ENCODE peak calls at places on chromosomes 16 and 17, in four cellular contexts. One of them, this sample, is unnamed.

GRCh38 chr17:46029627-46030026 is 30.6 kb downstream of the STH start:
- DNase-seq in K562: no peak
- DNase-seq in GM12878: no peak
- DNase-seq in HepG2: no peak
- DNase-seq in this sample: no peak

GRCh38 chr17:74746922-74747321 is 1.5 kb upstream of the NHERF1 start:
- DNase-seq in HepG2: no peak
- DNase-seq in GM12878: no peak
- DNase-seq in K562: peak
- DNase-seq in this sample: no peak

GRCh38 chr16:1140582-1140981 is 12.3 kb upstream of the CACNA1H start:
- DNase-seq in HepG2: no peak
- DNase-seq in GM12878: no peak
- DNase-seq in K562: no peak
- DNase-seq in this sample: no peak

GRCh38 chr16:66588981-66589713 is 9.9 kb downstream of the CMTM2 start:
- DNase-seq in K562: peak
- DNase-seq in GM12878: no peak
- DNase-seq in HepG2: peak
- DNase-seq in this sample: peak

GRCh38 chr17:45312477-45313418 is 4.1 kb downstream of the MAP3K14 start:
- DNase-seq in GM12878: no peak
- DNase-seq in K562: no peak
- DNase-seq in HepG2: no peak
- DNase-seq in this sample: no peak

GRCh38 chr17:8160224-8160577 is 2.5 kb downstream of the VAMP2 start:
- DNase-seq in K562: no peak
- DNase-seq in HepG2: no peak
- DNase-seq in GM12878: no peak
- DNase-seq in this sample: no peak

GRCh38 chr17:47879028-47879585 is 16.9 kb upstream of the SP2 start:
- DNase-seq in K562: peak
- DNase-seq in HepG2: no peak
- DNase-seq in GM12878: no peak
- DNase-seq in this sample: no peak

GRCh38 chr16:89020068-89020924 is 43.3 kb upstream of the CBFA2T3 start:
- DNase-seq in GM12878: peak
- DNase-seq in K562: peak
- DNase-seq in HepG2: no peak
- DNase-seq in this sample: no peak

GRCh38 chr17:62998665-62999393 is 32.8 kb downstream of the TANC2 start:
- DNase-seq in K562: no peak
- DNase-seq in GM12878: no peak
- DNase-seq in HepG2: no peak
- DNase-seq in this sample: no peak

GRCh38 chr16:2955438-2955778 is 8.7 kb upstream of the KREMEN2 start:
- DNase-seq in K562: no peak
- DNase-seq in HepG2: no peak
- DNase-seq in GM12878: no peak
- DNase-seq in this sample: no peak

GRCh38 chr17:43645765-43646481 is 15.8 kb downstream of the MEOX1 start:
- DNase-seq in HepG2: no peak
- DNase-seq in GM12878: no peak
- DNase-seq in K562: no peak
- DNase-seq in this sample: no peak

GRCh38 chr16:30011505-30012480 is 966 bp upstream of the DOC2A start:
- DNase-seq in K562: no peak
- DNase-seq in GM12878: no peak
- DNase-seq in HepG2: no peak
- DNase-seq in this sample: no peak

GRCh38 chr17:49980703-49981197 is 11.8 kb downstream of the DLX4 start:
- DNase-seq in K562: no peak
- DNase-seq in GM12878: no peak
- DNase-seq in HepG2: no peak
- DNase-seq in this sample: no peak

GRCh38 chr16:14415291-14415690 is 214.8 kb downstream of the PARN start:
- DNase-seq in GM12878: no peak
- DNase-seq in HepG2: no peak
- DNase-seq in K562: no peak
- DNase-seq in this sample: no peak

GRCh38 chr17:40124279-40125141 is 2.7 kb downstream of the MSL1 start:
- DNase-seq in K562: no peak
- DNase-seq in HepG2: no peak
- DNase-seq in GM12878: no peak
- DNase-seq in this sample: peak

GRCh38 chr16:20774703-20775362 is 11.0 kb downstream of the ACSM3 start:
- DNase-seq in HepG2: peak
- DNase-seq in K562: peak
- DNase-seq in GM12878: peak
- DNase-seq in this sample: peak

GRCh38 chr17:82888583-82889495 is 49.0 kb upstream of the ZNF750 start:
- DNase-seq in HepG2: peak
- DNase-seq in K562: no peak
- DNase-seq in GM12878: no peak
- DNase-seq in this sample: no peak

GRCh38 chr17:53119773-53120172 is 703.0 kb upstream of the KIF2B start:
- DNase-seq in HepG2: no peak
- DNase-seq in GM12878: no peak
- DNase-seq in K562: no peak
- DNase-seq in this sample: no peak

GRCh38 chr17:8753136-8753975 is 5.0 kb downstream of the SPDYE4 start:
- DNase-seq in K562: no peak
- DNase-seq in HepG2: no peak
- DNase-seq in GM12878: no peak
- DNase-seq in this sample: no peak

GRCh38 chr17:71974051-71974450 is 146.8 kb upstream of the SOX9 start:
- DNase-seq in K562: no peak
- DNase-seq in GM12878: no peak
- DNase-seq in HepG2: no peak
- DNase-seq in this sample: no peak

GRCh38 chr16:80725566-80726162 is 78.7 kb downstream of the CDYL2 start:
- DNase-seq in K562: no peak
- DNase-seq in GM12878: no peak
- DNase-seq in HepG2: no peak
- DNase-seq in this sample: no peak

GRCh38 chr17:72192409-72193192 is 71.8 kb downstream of the SOX9 start:
- DNase-seq in K562: no peak
- DNase-seq in GM12878: no peak
- DNase-seq in HepG2: no peak
- DNase-seq in this sample: no peak

GRCh38 chr16:30984669-30985400 is at the start of gene HSD3B7:
- DNase-seq in K562: peak
- DNase-seq in GM12878: no peak
- DNase-seq in HepG2: peak
- DNase-seq in this sample: peak

GRCh38 chr16:66605177-66605999 is 884 bp downstream of the CMTM3 start:
- DNase-seq in K562: peak
- DNase-seq in GM12878: no peak
- DNase-seq in HepG2: peak
- DNase-seq in this sample: peak

GRCh38 chr17:3893003-3893719 is at the start of gene CAMKK1:
- DNase-seq in HepG2: peak
- DNase-seq in GM12878: no peak
- DNase-seq in K562: peak
- DNase-seq in this sample: peak

GRCh38 chr16:50025544-50025931 is 513 bp downstream of the CNEP1R1 start:
- DNase-seq in GM12878: no peak
- DNase-seq in HepG2: peak
- DNase-seq in K562: peak
- DNase-seq in this sample: peak

GRCh38 chr17:56222255-56222654 is 69.0 kb downstream of the ANKFN1 start:
- DNase-seq in HepG2: no peak
- DNase-seq in GM12878: no peak
- DNase-seq in K562: no peak
- DNase-seq in this sample: no peak

GRCh38 chr17:42460371-42460770 is 1.7 kb downstream of the ATP6V0A1 start:
- DNase-seq in GM12878: no peak
- DNase-seq in K562: no peak
- DNase-seq in HepG2: no peak
- DNase-seq in this sample: no peak

GRCh38 chr17:42459983-42460300 is 1.3 kb downstream of the ATP6V0A1 start:
- DNase-seq in K562: peak
- DNase-seq in GM12878: no peak
- DNase-seq in HepG2: no peak
- DNase-seq in this sample: peak

GRCh38 chr17:42457107-42457787 is 1.4 kb upstream of the ATP6V0A1 start:
- DNase-seq in K562: no peak
- DNase-seq in GM12878: peak
- DNase-seq in HepG2: no peak
- DNase-seq in this sample: no peak

GRCh38 chr17:42458497-42459255 is at the start of gene ATP6V0A1:
- DNase-seq in GM12878: peak
- DNase-seq in K562: peak
- DNase-seq in HepG2: peak
- DNase-seq in this sample: peak

GRCh38 chr17:42459256-42459982 is 741 bp downstream of the ATP6V0A1 start:
- DNase-seq in K562: peak
- DNase-seq in GM12878: no peak
- DNase-seq in HepG2: peak
- DNase-seq in this sample: peak
- TF ChIP-seq BHLHE40 in K562: no peak
- TF ChIP-seq BHLHE40 in GM12878: no peak
- TF ChIP-seq BHLHE40 in HepG2: no peak
- TF ChIP-seq BHLHE40 in this sample: no peak

GRCh38 chr17:61806081-61806828 is 57.1 kb downstream of the BRIP1 start:
- DNase-seq in K562: no peak
- DNase-seq in GM12878: no peak
- DNase-seq in HepG2: no peak
- DNase-seq in this sample: no peak
- TF ChIP-seq FOXM1 in K562: no peak
- TF ChIP-seq FOXM1 in GM12878: no peak
- TF ChIP-seq FOXM1 in HepG2: no peak
- TF ChIP-seq FOXM1 in this sample: no peak

GRCh38 chr17:9985622-9986021 is 80.6 kb upstream of the RCVRN start:
- DNase-seq in HepG2: no peak
- DNase-seq in GM12878: no peak
- DNase-seq in K562: no peak
- DNase-seq in this sample: no peak

GRCh38 chr17:9991351-9991750 is 86.3 kb upstream of the RCVRN start:
- DNase-seq in K562: no peak
- DNase-seq in GM12878: no peak
- DNase-seq in HepG2: no peak
- DNase-seq in this sample: no peak

GRCh38 chr17:9986754-9987382 is 81.8 kb upstream of the RCVRN start:
- DNase-seq in GM12878: no peak
- DNase-seq in K562: no peak
- DNase-seq in HepG2: no peak
- DNase-seq in this sample: no peak

GRCh38 chr17:9984768-9985167 is 79.7 kb upstream of the RCVRN start:
- DNase-seq in GM12878: no peak
- DNase-seq in K562: no peak
- DNase-seq in HepG2: no peak
- DNase-seq in this sample: no peak

GRCh38 chr17:9987779-9988585 is 82.9 kb upstream of the RCVRN start:
- DNase-seq in K562: peak
- DNase-seq in HepG2: peak
- DNase-seq in GM12878: no peak
- DNase-seq in this sample: peak
- TF ChIP-seq BHLHE40 in K562: no peak
- TF ChIP-seq BHLHE40 in HepG2: no peak
- TF ChIP-seq BHLHE40 in GM12878: peak
- TF ChIP-seq BHLHE40 in this sample: no peak

GRCh38 chr16:55853114-55853513 is 20.2 kb upstream of the CES1 start:
- DNase-seq in GM12878: no peak
- DNase-seq in K562: no peak
- DNase-seq in HepG2: no peak
- DNase-seq in this sample: no peak
- TF ChIP-seq FOXM1 in GM12878: no peak
- TF ChIP-seq FOXM1 in K562: no peak
- TF ChIP-seq FOXM1 in HepG2: no peak
- TF ChIP-seq FOXM1 in this sample: no peak

DNA sequence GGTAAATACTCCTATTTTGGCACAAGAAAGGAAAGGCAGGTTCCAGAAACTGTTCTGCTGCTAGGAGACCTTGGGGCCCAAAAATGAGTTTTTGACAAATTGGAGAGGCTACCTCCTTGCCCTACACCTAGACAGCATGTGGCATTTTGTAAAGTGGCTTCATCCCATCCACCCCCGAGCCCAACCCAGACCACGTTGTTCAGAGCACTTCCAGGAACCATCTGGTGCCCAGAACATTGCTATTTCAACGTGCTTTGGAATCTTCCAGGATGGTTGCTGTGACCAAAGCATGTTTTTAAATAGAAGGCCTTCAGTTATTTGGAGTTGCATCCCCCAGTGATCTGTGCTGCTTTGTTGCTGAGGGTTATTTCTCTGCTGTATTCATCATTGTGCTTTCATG is 116.3 kb upstream of the TOM1L1 start:
- DNase-seq in GM12878: no peak
- DNase-seq in K562: no peak
- DNase-seq in HepG2: no peak
- DNase-seq in this sample: no peak
- TF ChIP-seq BHLHE40 in GM12878: no peak
- TF ChIP-seq BHLHE40 in K562: no peak
- TF ChIP-seq BHLHE40 in HepG2: no peak
- TF ChIP-seq BHLHE40 in this sample: no peak